ENCODE peak calls at places on chromosomes 12 and 14, in six cellular contexts. One of them, this sample, is unnamed.

GRCh38 chr12:131909596-131910219 is 15.3 kb downstream of the ULK1 start:
- DNase-seq in SK-N-SH: no peak
- DNase-seq in K562: no peak
- DNase-seq in GM12878: no peak
- DNase-seq in stomach: no peak
- DNase-seq in prostate gland: no peak
- DNase-seq in this sample: no peak

GRCh38 chr12:225012-225411 is 11.1 kb upstream of the SLC6A12 start:
- DNase-seq in prostate gland: no peak
- DNase-seq in K562: no peak
- DNase-seq in GM12878: no peak
- DNase-seq in SK-N-SH: no peak
- DNase-seq in stomach: peak
- DNase-seq in this sample: no peak

GRCh38 chr12:65826513-65827171 is 2.4 kb downstream of the HMGA2 start:
- DNase-seq in GM12878: no peak
- DNase-seq in stomach: no peak
- DNase-seq in SK-N-SH: peak
- DNase-seq in prostate gland: no peak
- DNase-seq in K562: no peak
- DNase-seq in this sample: no peak

GRCh38 chr14:25394791-25395391 is 344.9 kb upstream of the STXBP6 start:
- DNase-seq in K562: no peak
- DNase-seq in GM12878: no peak
- DNase-seq in prostate gland: no peak
- DNase-seq in stomach: no peak
- DNase-seq in SK-N-SH: no peak
- DNase-seq in this sample: no peak

GRCh38 chr12:115079760-115080159 is 395.8 kb upstream of the TBX3 start:
- DNase-seq in K562: no peak
- DNase-seq in stomach: no peak
- DNase-seq in SK-N-SH: no peak
- DNase-seq in GM12878: no peak
- DNase-seq in prostate gland: no peak
- DNase-seq in this sample: no peak

GRCh38 chr12:21129906-21130305 is 1.1 kb upstream of the SLCO1B1 start:
- DNase-seq in prostate gland: no peak
- DNase-seq in stomach: no peak
- DNase-seq in SK-N-SH: no peak
- DNase-seq in K562: no peak
- DNase-seq in GM12878: no peak
- DNase-seq in this sample: no peak

GRCh38 chr12:59020541-59020940 is 100.2 kb upstream of the LRIG3 start:
- DNase-seq in stomach: no peak
- DNase-seq in GM12878: no peak
- DNase-seq in K562: no peak
- DNase-seq in prostate gland: no peak
- DNase-seq in SK-N-SH: no peak
- DNase-seq in this sample: no peak

GRCh38 chr12:47272412-47273190 is 192.8 kb upstream of the AMIGO2 start:
- DNase-seq in stomach: no peak
- DNase-seq in prostate gland: no peak
- DNase-seq in SK-N-SH: no peak
- DNase-seq in GM12878: no peak
- DNase-seq in K562: peak
- DNase-seq in this sample: no peak

GRCh38 chr12:26810330-26810729 is 22.7 kb downstream of the ITPR2 start:
- DNase-seq in prostate gland: peak
- DNase-seq in K562: no peak
- DNase-seq in GM12878: no peak
- DNase-seq in SK-N-SH: no peak
- DNase-seq in stomach: peak
- DNase-seq in this sample: no peak
- TF ChIP-seq POLR2AphosphoS5 in prostate gland: peak
- TF ChIP-seq POLR2AphosphoS5 in K562: no peak
- TF ChIP-seq POLR2AphosphoS5 in GM12878: no peak
- TF ChIP-seq POLR2AphosphoS5 in SK-N-SH: no peak
- TF ChIP-seq POLR2AphosphoS5 in stomach: peak
- TF ChIP-seq POLR2AphosphoS5 in this sample: no peak

GRCh38 chr14:68306265-68306933 is 486.5 kb downstream of the ZFP36L1 start:
- DNase-seq in SK-N-SH: no peak
- DNase-seq in stomach: no peak
- DNase-seq in prostate gland: no peak
- DNase-seq in K562: no peak
- DNase-seq in GM12878: peak
- DNase-seq in this sample: no peak

GRCh38 chr14:68308695-68309094 is 484.2 kb downstream of the ZFP36L1 start:
- DNase-seq in stomach: no peak
- DNase-seq in prostate gland: no peak
- DNase-seq in SK-N-SH: no peak
- DNase-seq in GM12878: no peak
- DNase-seq in K562: no peak
- DNase-seq in this sample: no peak

GRCh38 chr14:68309121-68309520 is 483.7 kb downstream of the ZFP36L1 start:
- DNase-seq in SK-N-SH: no peak
- DNase-seq in prostate gland: no peak
- DNase-seq in stomach: no peak
- DNase-seq in GM12878: no peak
- DNase-seq in K562: no peak
- DNase-seq in this sample: no peak

GRCh38 chr14:68306934-68307758 is 485.7 kb downstream of the ZFP36L1 start:
- DNase-seq in prostate gland: peak
- DNase-seq in K562: no peak
- DNase-seq in stomach: peak
- DNase-seq in GM12878: no peak
- DNase-seq in SK-N-SH: no peak
- DNase-seq in this sample: no peak

GRCh38 chr14:68307769-68308168 is 485.1 kb downstream of the ZFP36L1 start:
- DNase-seq in GM12878: no peak
- DNase-seq in prostate gland: peak
- DNase-seq in SK-N-SH: no peak
- DNase-seq in K562: no peak
- DNase-seq in stomach: no peak
- DNase-seq in this sample: no peak
- TF ChIP-seq POLR2AphosphoS5 in GM12878: no peak
- TF ChIP-seq POLR2AphosphoS5 in prostate gland: no peak
- TF ChIP-seq POLR2AphosphoS5 in SK-N-SH: no peak
- TF ChIP-seq POLR2AphosphoS5 in K562: no peak
- TF ChIP-seq POLR2AphosphoS5 in stomach: no peak
- TF ChIP-seq POLR2AphosphoS5 in this sample: no peak

DNA sequence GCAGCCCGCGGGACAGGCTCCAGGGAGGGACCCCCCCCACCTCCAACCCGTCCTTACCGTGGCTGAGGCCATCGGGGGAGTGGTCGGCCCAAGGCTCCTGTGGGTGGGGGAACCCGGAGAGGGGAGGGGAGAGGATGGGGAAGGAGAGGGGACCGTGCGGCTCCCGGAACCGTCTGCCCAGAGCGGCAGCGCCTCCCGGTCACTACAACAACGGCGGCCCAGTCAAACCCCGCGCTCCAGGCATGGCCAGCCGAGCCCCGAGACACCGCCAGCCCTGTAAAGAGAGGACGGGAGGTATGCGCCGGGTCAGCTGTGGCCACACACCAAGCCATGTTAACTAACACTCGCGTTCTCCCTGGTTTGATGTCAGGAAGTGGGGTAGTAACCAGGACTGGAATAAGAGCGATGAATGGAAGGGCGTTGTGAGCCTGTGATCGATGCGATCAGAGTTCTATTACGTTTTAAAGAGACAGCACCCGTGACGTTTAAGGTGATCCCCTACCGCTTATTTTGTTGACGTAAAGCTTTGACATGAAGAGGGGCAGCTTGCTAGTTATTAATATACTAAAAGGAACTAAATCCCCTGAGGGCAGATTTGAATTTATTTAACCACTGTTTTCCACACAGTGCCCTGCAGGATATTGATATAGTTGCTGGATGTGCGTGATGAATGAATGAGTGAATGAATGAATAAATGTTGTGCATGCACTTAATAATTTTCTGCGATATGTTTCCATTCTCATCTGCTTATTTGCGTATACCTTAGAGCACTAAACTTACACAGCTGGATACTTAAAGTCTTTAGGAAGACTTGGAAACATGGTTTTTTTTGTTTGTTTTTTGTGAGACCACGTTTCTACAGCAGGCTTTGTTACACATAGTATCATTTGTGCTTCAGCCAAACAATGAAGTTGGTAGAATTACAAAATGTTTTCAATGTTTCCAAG is at the start of gene POC1B:
- DNase-seq in prostate gland: peak
- DNase-seq in GM12878: peak
- DNase-seq in K562: peak
- DNase-seq in SK-N-SH: peak
- DNase-seq in stomach: peak
- DNase-seq in this sample: no peak
- TF ChIP-seq POLR2AphosphoS5 in prostate gland: peak
- TF ChIP-seq POLR2AphosphoS5 in GM12878: peak
- TF ChIP-seq POLR2AphosphoS5 in K562: no peak
- TF ChIP-seq POLR2AphosphoS5 in SK-N-SH: no peak
- TF ChIP-seq POLR2AphosphoS5 in stomach: peak
- TF ChIP-seq POLR2AphosphoS5 in this sample: peak

GRCh38 chr12:93713800-93714199 is 36.6 kb downstream of the CRADD start:
- DNase-seq in K562: no peak
- DNase-seq in prostate gland: no peak
- DNase-seq in SK-N-SH: no peak
- DNase-seq in GM12878: no peak
- DNase-seq in stomach: no peak
- DNase-seq in this sample: no peak

GRCh38 chr12:93713060-93713459 is 35.9 kb downstream of the CRADD start:
- DNase-seq in K562: no peak
- DNase-seq in GM12878: no peak
- DNase-seq in stomach: no peak
- DNase-seq in prostate gland: no peak
- DNase-seq in SK-N-SH: no peak
- DNase-seq in this sample: no peak

GRCh38 chr12:93714382-93714781 is 37.2 kb downstream of the CRADD start:
- DNase-seq in SK-N-SH: no peak
- DNase-seq in K562: no peak
- DNase-seq in stomach: no peak
- DNase-seq in prostate gland: no peak
- DNase-seq in GM12878: no peak
- DNase-seq in this sample: no peak

GRCh38 chr12:93710574-93710926 is 33.4 kb downstream of the CRADD start:
- DNase-seq in GM12878: no peak
- DNase-seq in K562: no peak
- DNase-seq in stomach: no peak
- DNase-seq in SK-N-SH: no peak
- DNase-seq in prostate gland: no peak
- DNase-seq in this sample: no peak

GRCh38 chr12:93712204-93712603 is 35.0 kb downstream of the CRADD start:
- DNase-seq in K562: no peak
- DNase-seq in SK-N-SH: no peak
- DNase-seq in prostate gland: no peak
- DNase-seq in stomach: no peak
- DNase-seq in GM12878: no peak
- DNase-seq in this sample: no peak
- TF ChIP-seq POLR2AphosphoS5 in K562: no peak
- TF ChIP-seq POLR2AphosphoS5 in SK-N-SH: no peak
- TF ChIP-seq POLR2AphosphoS5 in prostate gland: peak
- TF ChIP-seq POLR2AphosphoS5 in stomach: no peak
- TF ChIP-seq POLR2AphosphoS5 in GM12878: no peak
- TF ChIP-seq POLR2AphosphoS5 in this sample: no peak

GRCh38 chr12:39483597-39483996 is 40.7 kb upstream of the KIF21A start:
- DNase-seq in K562: no peak
- DNase-seq in prostate gland: no peak
- DNase-seq in GM12878: no peak
- DNase-seq in SK-N-SH: no peak
- DNase-seq in stomach: no peak
- DNase-seq in this sample: no peak
- TF ChIP-seq POLR2AphosphoS5 in K562: no peak
- TF ChIP-seq POLR2AphosphoS5 in prostate gland: no peak
- TF ChIP-seq POLR2AphosphoS5 in GM12878: no peak
- TF ChIP-seq POLR2AphosphoS5 in SK-N-SH: no peak
- TF ChIP-seq POLR2AphosphoS5 in stomach: no peak
- TF ChIP-seq POLR2AphosphoS5 in this sample: no peak

GRCh38 chr12:110304061-110304551 is 23.1 kb downstream of the ATP2A2 start:
- DNase-seq in prostate gland: no peak
- DNase-seq in stomach: no peak
- DNase-seq in SK-N-SH: no peak
- DNase-seq in GM12878: no peak
- DNase-seq in K562: no peak
- DNase-seq in this sample: no peak
- TF ChIP-seq POLR2AphosphoS5 in prostate gland: peak
- TF ChIP-seq POLR2AphosphoS5 in stomach: no peak
- TF ChIP-seq POLR2AphosphoS5 in SK-N-SH: no peak
- TF ChIP-seq POLR2AphosphoS5 in GM12878: no peak
- TF ChIP-seq POLR2AphosphoS5 in K562: no peak
- TF ChIP-seq POLR2AphosphoS5 in this sample: no peak

DNA sequence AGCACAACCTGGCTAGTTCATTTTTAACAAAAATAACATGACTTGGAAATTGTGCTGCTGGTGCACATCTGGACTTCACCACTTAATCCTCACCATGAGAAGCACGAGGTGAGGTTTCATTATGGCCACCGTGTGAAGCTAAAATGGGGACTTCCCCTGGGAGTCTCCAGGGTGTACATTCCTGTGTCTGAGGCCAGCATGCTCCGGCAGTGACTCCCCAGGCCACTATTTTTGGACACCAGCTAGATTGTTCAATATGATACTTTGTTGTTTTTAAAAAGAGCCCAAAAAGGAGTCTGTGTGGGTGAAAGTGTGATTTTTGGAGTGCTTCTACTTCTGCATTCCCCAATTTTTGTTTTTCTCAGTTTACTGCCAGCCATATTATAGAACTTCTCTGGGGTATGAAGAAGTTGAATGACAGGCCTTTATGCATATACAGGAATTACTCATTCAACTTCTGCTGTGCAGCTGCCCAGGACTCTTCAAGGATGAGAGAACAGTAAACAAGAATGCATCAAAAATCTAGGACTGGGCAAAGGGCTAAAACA is 16.9 kb upstream of the AICDA start:
- DNase-seq in prostate gland: no peak
- DNase-seq in stomach: no peak
- DNase-seq in GM12878: peak
- DNase-seq in K562: no peak
- DNase-seq in SK-N-SH: no peak
- DNase-seq in this sample: no peak
- TF ChIP-seq POLR2AphosphoS5 in prostate gland: no peak
- TF ChIP-seq POLR2AphosphoS5 in stomach: no peak
- TF ChIP-seq POLR2AphosphoS5 in GM12878: no peak
- TF ChIP-seq POLR2AphosphoS5 in K562: no peak
- TF ChIP-seq POLR2AphosphoS5 in SK-N-SH: no peak
- TF ChIP-seq POLR2AphosphoS5 in this sample: no peak

This sample was measured in SK-N-MC.